ENCODE peak calls at places on chromosomes 1 and 21, in seven cellular contexts. G, Z, F, T, W, O and N are unnamed samples.

GRCh38 chr1:49298304-49298703 is 521.6 kb upstream of the BEND5 start:
- DNase-seq in G (no peak), Z (no peak), F (no peak), T (no peak), W (peak; percentile 39), O (no peak), N (no peak)

GRCh38 chr1:57036896-57037295 is 71.1 kb upstream of the C8B start:
- DNase-seq in G (no peak), Z (no peak), F (no peak), T (no peak), W (no peak), O (no peak), N (no peak)

GRCh38 chr21:36254106-36254941 is 65.7 kb upstream of the MORC3 start:
- DNase-seq in G (no peak), Z (no peak), F (no peak), T (no peak), W (no peak), O (no peak), N (no peak)

GRCh38 chr1:233357595-233358446 is 30.3 kb downstream of the MAP3K21 start:
- DNase-seq in G (peak; percentile 19), Z (no peak), F (no peak), T (no peak), W (no peak), O (no peak), N (no peak)

GRCh38 chr1:179141592-179142244 is 59.8 kb downstream of the TOR3A start:
- DNase-seq in G (peak; percentile 30), Z (peak; percentile 82), F (peak; percentile 33), T (peak; percentile 36), W (peak; percentile 73), O (peak; percentile 14), N (peak; percentile 35)

GRCh38 chr1:229105109-229105508 is 165.8 kb upstream of the RAB4A start:
- DNase-seq in G (no peak), Z (no peak), F (no peak), T (no peak), W (no peak), O (no peak), N (no peak)

GRCh38 chr1:179030683-179031082 is 5.0 kb downstream of the FAM20B start:
- DNase-seq in G (no peak), Z (no peak), F (no peak), T (no peak), W (no peak), O (no peak), N (no peak)

GRCh38 chr1:59212715-59213114 is 84.2 kb upstream of the FGGY start:
- DNase-seq in G (no peak), Z (no peak), F (no peak), T (no peak), W (no peak), O (no peak), N (no peak)

GRCh38 chr1:6873298-6874015 is 88.2 kb downstream of the CAMTA1 start:
- DNase-seq in G (no peak), Z (no peak), F (no peak), T (no peak), W (no peak), O (no peak), N (no peak)

GRCh38 chr21:16315223-16315622 is 585.4 kb downstream of the USP25 start:
- DNase-seq in G (no peak), Z (no peak), F (no peak), T (no peak), W (no peak), O (no peak), N (no peak)